ENCODE peak calls at places on chromosomes 5 and 9, in seven cellular contexts. Z, C, K, O, P, F and E are unnamed samples.

GRCh38 chr5:159923008-159923407 is 6.7 kb downstream of the ADRA1B start:
- DNase-seq in Z (no peak), K (no peak), C (no peak), P (no peak), F (no peak), O (no peak), E (no peak)

GRCh38 chr5:22242532-22242931 is 610.6 kb downstream of the CDH12 start:
- DNase-seq in C (no peak), K (no peak), P (no peak), F (no peak), Z (no peak), O (peak), E (no peak)

GRCh38 chr5:69024241-69024651 is 69.6 kb upstream of the SLC30A5 start:
- DNase-seq in K (no peak), P (peak), Z (no peak), F (no peak), O (no peak), C (peak), E (no peak)

GRCh38 chr5:170488576-170488975 is 15.2 kb upstream of the KCNIP1 start:
- DNase-seq in K (no peak), C (no peak), O (no peak), P (no peak), F (no peak), Z (no peak), E (no peak)

GRCh38 chr5:175247146-175247545 is 196.8 kb downstream of the DRD1 start:
- DNase-seq in Z (no peak), P (no peak), K (peak), O (no peak), F (no peak), C (no peak), E (no peak)

GRCh38 chr9:85117831-85118230 is 448.3 kb downstream of the NTRK2 start:
- DNase-seq in Z (no peak), K (no peak), C (no peak), P (no peak), O (no peak), F (no peak), E (no peak)

GRCh38 chr9:76472925-76473324 is 13.9 kb downstream of the GCNT1 start:
- DNase-seq in P (no peak), K (peak), O (no peak), F (no peak), C (no peak), Z (no peak), E (no peak)

GRCh38 chr5:112084149-112084548 is 327.2 kb upstream of the NREP start:
- DNase-seq in Z (no peak), C (no peak), K (no peak), F (no peak), P (no peak), O (no peak), E (no peak)

GRCh38 chr9:119483153-119483552 is 113.9 kb upstream of the BRINP1 start:
- DNase-seq in O (no peak), C (no peak), P (no peak), Z (no peak), K (no peak), F (no peak), E (no peak)

GRCh38 chr5:157384971-157385709 is 74.9 kb upstream of the NIPAL4 start:
- DNase-seq in K (peak), Z (peak), P (no peak), F (no peak), O (peak), C (no peak), E (peak)

GRCh38 chr5:17056056-17056690 is 120.1 kb upstream of the MYO10 start:
- DNase-seq in C (no peak), Z (no peak), F (no peak), K (no peak), P (no peak), O (peak), E (no peak)

GRCh38 chr5:68547621-68548020 is 332.1 kb downstream of the PIK3R1 start:
- DNase-seq in O (no peak), Z (no peak), F (no peak), P (no peak), K (no peak), C (no peak), E (no peak)

GRCh38 chr9:119003882-119004617 is 365.2 kb downstream of the BRINP1 start:
- DNase-seq in O (peak), K (no peak), Z (no peak), P (no peak), F (no peak), C (no peak), E (no peak)